ENCODE peak calls at places on chromosome 22, in eight cellular contexts. C is SHP77; S is RPMI7951; E is neural progenitor cell; H is WTC11; G is activated naive CD4-positive, alpha-beta T cell; Y is RCC 7860; Q is thoracic aorta. Z is an unnamed sample.

GRCh38 chr22:41910599-41911291 is 4.1 kb downstream of the SHISA8 start:
- DNase-seq in C (no peak), S (peak; percentile 26), E (peak; percentile 39), H (no peak), G (no peak), Y (no peak), Q (no peak), Z (no peak)

GRCh38 chr22:48900626-48901025 is 927.0 kb downstream of the BRD1 start:
- DNase-seq in C (no peak), S (no peak), E (no peak), H (no peak), G (no peak), Y (no peak), Q (no peak), Z (no peak)

GRCh38 chr22:45970709-45971388 is 6.1 kb downstream of the WNT7B start:
- DNase-seq in C (no peak), S (peak; percentile 92), E (peak; percentile 69), H (no peak), G (no peak), Y (no peak), Q (no peak), Z (no peak)

GRCh38 chr22:49768511-49768910 is 59.2 kb downstream of the BRD1 start:
- DNase-seq in C (no peak), S (no peak), E (no peak), H (peak; percentile 18), G (no peak), Y (no peak), Q (no peak), Z (peak; percentile 6)

GRCh38 chr22:40123387-40123786 is 54.3 kb upstream of the TNRC6B start:
- DNase-seq in C (no peak), S (no peak), E (no peak), H (no peak), G (no peak), Y (no peak), Q (no peak), Z (no peak)

GRCh38 chr22:20256562-20257473 is 11.3 kb downstream of the RTN4R start:
- DNase-seq in C (no peak), S (no peak), E (no peak), H (no peak), G (no peak), Y (no peak), Q (no peak), Z (no peak)

GRCh38 chr22:17729561-17729960 is 44.7 kb downstream of the BID start:
- DNase-seq in C (no peak), S (no peak), E (no peak), H (no peak), G (no peak), Y (no peak), Q (no peak), Z (no peak)

GRCh38 chr22:45072322-45072903 is 62.6 kb upstream of the PHF21B start:
- DNase-seq in C (no peak), S (peak; percentile 69), E (peak; percentile 58), H (peak; percentile 82), G (no peak), Y (peak; percentile 58), Q (no peak), Z (peak; percentile 81)

GRCh38 chr22:39519681-39520053 is 695 bp upstream of the ATF4 start:
- DNase-seq in C (peak; percentile 67), S (peak; percentile 60), E (peak; percentile 86), H (peak; percentile 69), G (no peak), Y (no peak), Q (no peak), Z (peak; percentile 67)

GRCh38 chr22:37563153-37564081 is 3.1 kb downstream of the CDC42EP1 start:
- DNase-seq in C (no peak), S (peak; percentile 91), E (no peak), H (no peak), G (no peak), Y (peak; percentile 96), Q (peak; percentile 85), Z (no peak)

GRCh38 chr22:23225724-23226496 is 45.6 kb downstream of the BCR start:
- DNase-seq in C (no peak), S (no peak), E (no peak), H (no peak), G (no peak), Y (peak; percentile 24), Q (no peak), Z (no peak)

GRCh38 chr22:47586946-47587345 is 824.5 kb downstream of the TBC1D22A start:
- DNase-seq in C (no peak), S (no peak), E (no peak), H (no peak), G (no peak), Y (no peak), Q (no peak), Z (no peak)

GRCh38 chr22:29782061-29782845 is 15.1 kb downstream of the UQCR10 start:
- DNase-seq in C (no peak), S (peak; percentile 32), E (no peak), H (no peak), G (no peak), Y (peak; percentile 19), Q (no peak), Z (no peak)

GRCh38 chr22:43923191-43923590 is 414 bp upstream of the PNPLA3 start:
- DNase-seq in C (no peak), S (no peak), E (no peak), H (no peak), G (no peak), Y (no peak), Q (no peak), Z (no peak)

GRCh38 chr22:22866381-22867111 is 21.1 kb upstream of the IGLL5 start:
- DNase-seq in C (no peak), S (no peak), E (no peak), H (no peak), G (no peak), Y (no peak), Q (no peak), Z (no peak)

GRCh38 chr22:20260071-20260722 is 7.9 kb downstream of the RTN4R start:
- DNase-seq in C (no peak), S (no peak), E (no peak), H (no peak), G (no peak), Y (no peak), Q (no peak), Z (no peak)

GRCh38 chr22:28505416-28506156 is 174.1 kb downstream of the TTC28 start:
- DNase-seq in C (no peak), S (no peak), E (peak; percentile 36), H (no peak), G (no peak), Y (no peak), Q (no peak), Z (peak; percentile 31)

GRCh38 chr22:16866167-16866566 is 41.0 kb upstream of the XKR3 start:
- DNase-seq in C (no peak), S (peak; percentile 73), E (no peak), H (no peak), G (no peak), Y (peak; percentile 54), Q (no peak), Z (no peak)

GRCh38 chr22:32050678-32051515 is 7.8 kb downstream of the SLC5A1 start:
- DNase-seq in C (no peak), S (peak; percentile 84), E (no peak), H (no peak), G (no peak), Y (peak; percentile 71), Q (no peak), Z (peak; percentile 58)

GRCh38 chr22:42388130-42388797 is 43.9 kb downstream of the NFAM1 start:
- DNase-seq in C (peak; percentile 95), S (no peak), E (peak; percentile 75), H (peak; percentile 63), G (no peak), Y (no peak), Q (no peak), Z (peak; percentile 85)

GRCh38 chr22:37621352-37621860 is 12.8 kb downstream of the GGA1 start:
- DNase-seq in C (no peak), S (no peak), E (no peak), H (no peak), G (no peak), Y (no peak), Q (no peak), Z (no peak)